ENCODE peak calls at places on chromosomes 2 and 18, in five cellular contexts. T is fibroblast of lung; F is BE2C; K is CD8-positive, alpha-beta T cell; M is neural progenitor cell. U is an unnamed sample.

GRCh38 chr2:51103205-51103604 is 71.3 kb upstream of the NRXN1 start:
- DNase-seq in T (peak; percentile 65), F (no peak), K (no peak), M (peak; percentile 77), U (peak; percentile 51)

GRCh38 chr2:54669677-54670484 is 53.6 kb upstream of the EML6 start:
- DNase-seq in T (peak; percentile 39), F (no peak), K (no peak), M (no peak), U (no peak)

GRCh38 chr2:14340703-14341102 is 291.8 kb upstream of the LRATD1 start:
- DNase-seq in T (no peak), F (no peak), K (no peak), M (no peak), U (no peak)

GRCh38 chr18:55577812-55578539 is 10.0 kb downstream of the TCF4 start:
- DNase-seq in T (no peak), F (peak; percentile 41), K (no peak), M (no peak), U (no peak)

GRCh38 chr2:39942970-39943369 is 163.9 kb upstream of the THUMPD2 start:
- DNase-seq in T (peak; percentile 83), F (no peak), K (no peak), M (no peak), U (no peak)

GRCh38 chr2:108978709-108979111 is 10.3 kb downstream of the EDAR start:
- DNase-seq in T (peak; percentile 17), F (no peak), K (no peak), M (peak; percentile 43), U (no peak)

GRCh38 chr2:120251077-120251476 is 1.6 kb upstream of the RALB start:
- DNase-seq in T (no peak), F (no peak), K (no peak), M (no peak), U (no peak)

GRCh38 chr18:12304351-12305210 is 3.5 kb upstream of the TUBB6 start:
- DNase-seq in T (peak; percentile 69), F (no peak), K (no peak), M (no peak), U (peak; percentile 61)

GRCh38 chr18:26656944-26657536 is 108.7 kb upstream of the KCTD1 start:
- DNase-seq in T (peak; percentile 71), F (peak; percentile 64), K (no peak), M (peak; percentile 82), U (peak; percentile 86)

GRCh38 chr18:49041677-49042570 is 91.2 kb upstream of the SMAD7 start:
- DNase-seq in T (peak; percentile 47), F (peak; percentile 37), K (peak; percentile 56), M (peak; percentile 45), U (no peak)

GRCh38 chr2:88737385-88737784 is 45.9 kb downstream of the RPIA start:
- DNase-seq in T (peak; percentile 78), F (no peak), K (no peak), M (no peak), U (no peak)

GRCh38 chr2:223930002-223930976 is 14.8 kb downstream of the WDFY1 start:
- DNase-seq in T (peak; percentile 36), F (peak; percentile 64), K (no peak), M (no peak), U (peak; percentile 62)

GRCh38 chr18:62318613-62319012 is 6.5 kb upstream of the TNFRSF11A start:
- DNase-seq in T (no peak), F (no peak), K (no peak), M (no peak), U (no peak)

GRCh38 chr2:27217173-27218121 is at the start of gene CAD:
- DNase-seq in T (peak; percentile 85), F (peak; percentile 95), K (peak; percentile 84), M (peak; percentile 96), U (peak; percentile 93)

GRCh38 chr2:203936535-203936934 is at the start of gene ICOS:
- DNase-seq in T (no peak), F (no peak), K (no peak), M (no peak), U (no peak)

GRCh38 chr2:146305164-146305563 is 1539.7 kb upstream of the ACVR2A start:
- DNase-seq in T (no peak), F (no peak), K (no peak), M (no peak), U (no peak)

GRCh38 chr2:202822411-202822810 is 49.2 kb downstream of the ICA1L start:
- DNase-seq in T (no peak), F (no peak), K (no peak), M (no peak), U (no peak)

GRCh38 chr2:217954469-217954868 is 48.3 kb downstream of the TNS1 start:
- DNase-seq in T (no peak), F (peak; percentile 15), K (no peak), M (no peak), U (peak; percentile 64)

GRCh38 chr18:12362473-12363174 is 14.4 kb downstream of the AFG3L2 start:
- DNase-seq in T (no peak), F (no peak), K (no peak), M (no peak), U (no peak)

GRCh38 chr2:68245672-68246071 is 6.7 kb downstream of the PPP3R1 start:
- DNase-seq in T (no peak), F (no peak), K (no peak), M (no peak), U (no peak)

GRCh38 chr2:240983996-240984498 is 14.4 kb upstream of the SNED1 start:
- DNase-seq in T (no peak), F (peak; percentile 12), K (no peak), M (no peak), U (peak; percentile 45)

GRCh38 chr2:177753682-177754475 is 318.7 kb downstream of the PDE11A start:
- DNase-seq in T (peak; percentile 68), F (peak; percentile 46), K (no peak), M (peak; percentile 43), U (peak; percentile 62)

GRCh38 chr2:105397959-105398521 is 811 bp downstream of the FHL2 start:
- DNase-seq in T (peak; percentile 39), F (no peak), K (no peak), M (no peak), U (no peak)

GRCh38 chr2:120819720-120820210 is 84.1 kb downstream of the GLI2 start:
- DNase-seq in T (peak; percentile 14), F (no peak), K (no peak), M (no peak), U (peak; percentile 4)

GRCh38 chr2:152468832-152469692 is 134.1 kb downstream of the FMNL2 start:
- DNase-seq in T (peak; percentile 58), F (no peak), K (no peak), M (no peak), U (no peak)

GRCh38 chr2:145416640-145417039 is 896.7 kb upstream of the ZEB2 start:
- DNase-seq in T (peak; percentile 36), F (no peak), K (no peak), M (no peak), U (no peak)

GRCh38 chr2:47869859-47870258 is 36.4 kb downstream of the FBXO11 start:
- DNase-seq in T (peak; percentile 57), F (no peak), K (no peak), M (peak; percentile 65), U (no peak)

GRCh38 chr18:77105021-77105420 is 27.6 kb downstream of the MBP start:
- DNase-seq in T (no peak), F (no peak), K (no peak), M (no peak), U (no peak)

GRCh38 chr18:77103991-77104521 is 28.5 kb downstream of the MBP start:
- DNase-seq in T (peak; percentile 41), F (no peak), K (peak; percentile 8), M (no peak), U (no peak)

GRCh38 chr18:77106331-77106730 is 26.3 kb downstream of the MBP start:
- DNase-seq in T (no peak), F (no peak), K (peak; percentile 84), M (no peak), U (no peak)

GRCh38 chr18:77107218-77107815 is 25.3 kb downstream of the MBP start:
- DNase-seq in T (peak; percentile 24), F (no peak), K (no peak), M (no peak), U (no peak)

DNA sequence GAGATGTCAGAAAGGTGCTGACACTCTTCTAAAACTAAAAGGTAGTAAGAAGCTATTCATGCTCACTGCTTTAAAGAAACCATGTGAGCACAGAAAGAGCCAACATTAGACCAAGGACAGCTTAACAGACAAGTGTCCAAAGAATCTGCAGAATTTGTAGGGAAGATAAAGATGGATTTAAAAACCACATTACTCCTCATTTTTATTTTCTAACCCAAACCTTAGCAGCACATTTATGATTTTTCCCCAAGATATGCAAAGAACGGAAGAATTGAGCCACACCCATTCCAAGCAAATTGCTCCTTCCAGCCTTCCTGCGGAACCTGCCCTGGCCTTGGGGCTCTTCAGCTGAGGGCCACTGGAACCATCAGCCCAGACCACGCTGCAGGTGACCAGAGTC is 26.9 kb downstream of the MBP start:
- DNase-seq in T (peak; percentile 44), F (no peak), K (no peak), M (no peak), U (no peak)
- H3K4me1 ChIP-seq in T (peaks cover 40% of the 10 kb centered on the region), F (no peaks in the 10 kb centered on the region), K (peaks cover 87% of the 10 kb centered on the region), M (peaks cover 11% of the 10 kb centered on the region), U (peaks cover 96% of the 10 kb centered on the region)

DNA sequence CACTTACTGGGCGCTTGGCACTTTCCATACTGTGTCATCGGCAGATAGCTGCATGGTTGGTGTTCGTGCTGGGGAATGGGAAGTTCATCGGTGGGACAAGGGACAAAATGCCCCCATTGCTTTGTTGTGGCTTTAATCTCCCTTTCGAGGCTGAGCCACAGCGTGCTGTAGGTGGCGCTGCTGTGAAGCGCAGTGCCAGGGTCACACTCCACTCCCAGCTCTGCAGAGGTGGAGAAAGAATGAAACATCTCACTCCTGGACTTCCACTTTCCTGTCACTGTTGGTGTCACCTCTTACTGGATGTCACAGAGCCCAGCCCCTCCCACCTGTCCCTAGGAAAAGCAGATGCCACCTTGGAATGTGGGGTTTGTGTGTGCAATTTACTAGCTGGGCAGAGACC is 8.7 kb downstream of the TYMS start:
- DNase-seq in T (no peak), F (no peak), K (no peak), M (peak; percentile 18), U (no peak)
- TF ChIP-seq CTCF in T (peak; percentile 26), F (peak; percentile 38), K (no peak), M (peak; percentile 50), U (peak; percentile 13)

DNA sequence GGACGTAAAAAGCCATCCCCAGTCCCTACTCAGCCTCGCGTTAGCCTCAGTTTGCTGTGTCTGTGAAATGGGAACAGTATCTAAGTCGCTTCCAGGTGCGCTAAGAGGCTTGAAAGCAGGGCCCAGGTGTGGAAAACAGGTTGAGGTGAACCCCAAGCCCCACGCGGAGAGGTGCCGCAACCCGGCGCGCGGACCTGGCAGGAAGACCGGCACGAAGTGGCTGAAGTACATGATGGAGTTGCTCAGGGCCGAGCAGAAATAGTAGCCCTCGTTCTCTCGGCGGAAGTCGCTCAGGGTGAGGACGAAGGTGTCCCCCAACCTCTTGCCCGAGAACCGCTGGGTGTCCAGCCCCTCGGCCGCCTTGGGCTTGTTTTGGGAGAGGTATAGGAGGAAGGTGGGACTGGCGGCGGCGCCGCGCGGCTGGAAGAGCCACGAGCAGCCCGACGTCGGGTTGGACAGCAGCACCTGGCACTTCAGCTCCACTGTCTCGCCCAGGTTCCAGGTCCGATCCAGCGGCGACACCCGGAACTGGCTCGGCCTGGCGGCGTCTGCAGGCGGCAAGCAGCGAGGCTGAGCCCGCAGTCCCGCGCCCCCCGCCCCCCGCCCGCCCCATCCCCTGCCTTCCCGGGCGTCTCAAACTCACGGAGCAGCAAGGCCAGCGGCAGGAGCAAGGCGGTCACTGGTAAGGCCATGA is 432 bp downstream of the CD8A start:
- DNase-seq in T (no peak), F (no peak), K (peak; percentile 46), M (peak; percentile 53), U (no peak)
- H3K4me1 ChIP-seq in T (no peaks in the 10 kb centered on the region), F (no peaks in the 10 kb centered on the region), K (peaks cover 69% of the 10 kb centered on the region), M (peaks cover 7% of the 10 kb centered on the region), U (peaks cover 29% of the 10 kb centered on the region)

GRCh38 chr2:45610281-45611019 is 617 bp downstream of the SRBD1 start:
- DNase-seq in T (peak; percentile 62), F (peak; percentile 55), K (peak; percentile 40), M (peak; percentile 75), U (peak; percentile 56)
- TF ChIP-seq CTCF in T (peak; percentile 54), F (peak; percentile 48), K (no peak), M (peak; percentile 41), U (peak; percentile 29)

GRCh38 chr18:36419913-36420531 is 122.5 kb downstream of the FHOD3 start:
- DNase-seq in T (peak; percentile 57), F (no peak), K (no peak), M (no peak), U (no peak)
- H3K4me1 ChIP-seq in T (peaks cover 4% of the 10 kb centered on the region), F (no peaks in the 10 kb centered on the region), K (no peaks in the 10 kb centered on the region), M (peaks cover 22% of the 10 kb centered on the region), U (peaks cover 8% of the 10 kb centered on the region)

U was measured in lower lobe of right lung.